ENCODE peak calls at places on chromosomes 13 and 19, in nine cellular contexts. U is cardiac muscle cell, V is A673, T is AG09319, Q is IMR-90, E is PC-9, C is mesothelial cell of epicardium, S is astrocyte of the spinal cord, J is AG04450. N is an unnamed sample.

GRCh38 chr13:110316196-110316595 is 9.1 kb downstream of the COL4A2 start:
- DNase-seq in U (no peak), V (no peak), T (no peak), Q (no peak), E (no peak), C (no peak), S (no peak), J (no peak), N (no peak)

GRCh38 chr13:48908381-48909087 is 67.2 kb upstream of the FNDC3A start:
- DNase-seq in U (no peak), V (no peak), T (peak), Q (peak), E (no peak), C (no peak), S (peak), J (no peak), N (no peak)

GRCh38 chr19:4985551-4985991 is 16.7 kb downstream of the KDM4B start:
- DNase-seq in U (no peak), V (no peak), T (no peak), Q (no peak), E (no peak), C (no peak), S (no peak), J (no peak), N (peak)

GRCh38 chr13:46179576-46180368 is 2.2 kb downstream of the LCP1 start:
- DNase-seq in U (no peak), V (no peak), T (no peak), Q (no peak), E (no peak), C (no peak), S (no peak), J (no peak), N (no peak)

GRCh38 chr19:46951236-46951986 is 68.2 kb upstream of the NPAS1 start:
- DNase-seq in U (no peak), V (peak), T (no peak), Q (peak), E (no peak), C (no peak), S (no peak), J (no peak), N (no peak)

GRCh38 chr13:112177459-112177858 is 110.5 kb downstream of the SOX1 start:
- DNase-seq in U (no peak), V (peak), T (no peak), Q (no peak), E (no peak), C (no peak), S (no peak), J (no peak), N (no peak)

GRCh38 chr13:99665716-99666115 is 164.4 kb downstream of the TM9SF2 start:
- DNase-seq in U (no peak), V (no peak), T (no peak), Q (no peak), E (no peak), C (no peak), S (no peak), J (no peak), N (no peak)

GRCh38 chr19:32812571-32812970 is 57.0 kb downstream of the SLC7A9 start:
- DNase-seq in U (no peak), V (no peak), T (no peak), Q (no peak), E (no peak), C (no peak), S (no peak), J (no peak), N (no peak)

GRCh38 chr19:29526730-29527499 is 1.1 kb downstream of the VSTM2B start:
- DNase-seq in U (no peak), V (peak), T (no peak), Q (no peak), E (no peak), C (no peak), S (no peak), J (no peak), N (peak)

GRCh38 chr19:47047931-47048399 is 459 bp downstream of the TMEM160 start:
- DNase-seq in U (peak), V (peak), T (peak), Q (peak), E (peak), C (peak), S (peak), J (peak), N (peak)

GRCh38 chr19:48819366-48819816 is 8.6 kb upstream of the BCAT2 start:
- DNase-seq in U (no peak), V (no peak), T (peak), Q (peak), E (peak), C (no peak), S (peak), J (peak), N (no peak)

DNA sequence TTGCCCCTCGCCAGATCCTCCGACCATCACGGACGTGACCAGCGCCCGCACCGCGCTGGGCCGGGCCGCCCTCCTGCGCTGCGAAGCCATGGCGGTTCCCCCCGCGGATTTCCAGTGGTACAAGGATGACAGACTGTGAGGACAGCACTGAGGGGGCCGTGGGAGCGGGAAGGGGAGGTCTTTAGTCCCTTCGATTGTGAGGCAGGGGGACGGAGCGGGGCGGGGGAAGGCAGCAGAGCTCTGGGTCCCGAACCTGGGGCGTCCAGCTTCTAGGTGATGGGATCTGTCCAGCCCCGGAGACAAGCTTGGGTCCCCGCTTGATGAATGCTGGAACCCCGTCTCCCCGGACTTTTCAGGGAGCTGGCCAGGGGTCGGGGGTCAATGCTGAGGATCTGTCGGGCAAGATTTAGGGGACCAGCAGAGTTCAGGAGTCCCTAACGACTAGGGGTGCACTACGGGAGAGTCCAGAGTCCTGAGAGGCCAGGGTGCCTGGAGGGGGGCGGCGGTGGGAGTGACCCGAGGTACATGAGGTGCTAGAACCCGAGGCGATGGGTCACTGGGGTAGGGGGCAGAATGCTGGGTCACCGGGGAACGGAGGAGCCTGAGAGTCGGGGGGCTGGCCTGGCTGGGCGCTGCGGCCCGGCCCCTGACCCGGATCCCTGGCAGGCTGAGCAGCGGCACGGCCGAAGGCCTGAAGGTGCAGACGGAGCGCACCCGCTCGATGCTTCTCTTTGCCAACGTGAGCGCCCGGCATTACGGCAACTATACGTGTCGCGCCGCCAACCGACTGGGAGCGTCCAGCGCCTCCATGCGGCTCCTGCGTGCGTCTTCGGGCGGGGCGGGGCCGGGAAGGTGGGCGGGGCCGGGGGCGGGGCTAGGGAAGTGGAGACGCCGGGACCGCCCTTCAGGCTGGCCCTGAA is 14.6 kb downstream of the VSIG10L start:
- DNase-seq in U (peak), V (peak), T (no peak), Q (peak), E (no peak), C (no peak), S (no peak), J (no peak), N (no peak)
- TF ChIP-seq CTCF in U (peak), V (peak), T (no peak), Q (peak), E (no peak), C (no peak), S (no peak), J (no peak), N (no peak)

GRCh38 chr13:74904547-74904946 is 577.4 kb downstream of the TBC1D4 start:
- DNase-seq in U (no peak), V (no peak), T (no peak), Q (no peak), E (no peak), C (no peak), S (no peak), J (no peak), N (no peak)
- TF ChIP-seq CTCF in U (no peak), V (no peak), T (no peak), Q (no peak), E (no peak), C (no peak), S (no peak), J (no peak), N (no peak)

GRCh38 chr13:21435710-21436151 is 23.4 kb downstream of the ZDHHC20 start:
- DNase-seq in U (no peak), V (no peak), T (peak), Q (peak), E (peak), C (no peak), S (peak), J (peak), N (peak)
- TF ChIP-seq CTCF in U (no peak), V (no peak), T (no peak), Q (no peak), E (no peak), C (no peak), S (no peak), J (no peak), N (no peak)

DNA sequence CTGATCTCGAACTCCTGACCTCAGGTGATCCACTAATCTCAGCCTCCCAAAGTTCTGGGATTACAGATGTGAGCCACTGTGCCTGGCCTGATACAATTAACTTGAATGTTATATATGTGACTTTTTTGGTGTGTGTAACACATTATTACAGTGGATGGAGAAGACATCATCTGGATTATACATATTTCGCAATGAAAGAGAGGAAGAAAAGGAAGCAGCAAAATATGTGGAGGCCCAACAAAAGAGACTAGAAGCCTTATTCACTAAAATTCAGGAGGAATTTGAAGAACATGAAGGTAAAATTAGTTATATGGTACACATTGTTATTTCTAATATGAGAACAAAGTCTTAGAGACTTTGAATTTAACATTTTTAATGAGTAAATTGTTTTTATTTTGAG is 55.5 kb downstream of the BRCA2 start:
- DNase-seq in U (no peak), V (no peak), T (no peak), Q (no peak), E (no peak), C (no peak), S (no peak), J (no peak), N (no peak)
- TF ChIP-seq CTCF in U (no peak), V (no peak), T (no peak), Q (no peak), E (no peak), C (no peak), S (no peak), J (no peak), N (no peak)

N was measured in dorsolateral prefrontal cortex.